ENCODE peak calls at places on chromosome 20, in five cellular contexts. T is ovary, C is H1, D is tibial nerve, Q is sigmoid colon. G is an unnamed sample.

GRCh38 chr20:52869276-52869675 is 102.9 kb upstream of the TSHZ2 start:
- DNase-seq in T (no peak), C (no peak), D (no peak), Q (no peak), G (no peak)

GRCh38 chr20:20184149-20184548 is 131.8 kb downstream of the CFAP61 start:
- DNase-seq in T (no peak), C (no peak), D (no peak), Q (no peak), G (no peak)

GRCh38 chr20:31678389-31679356 is 41.0 kb downstream of the COX4I2 start:
- DNase-seq in T (peak; percentile 66), C (no peak), D (no peak), Q (no peak), G (no peak)

GRCh38 chr20:54468082-54468481 is 7.3 kb upstream of the DOK5 start:
- DNase-seq in T (no peak), C (no peak), D (no peak), Q (no peak), G (no peak)

GRCh38 chr20:6469695-6470094 is 297.8 kb upstream of the BMP2 start:
- DNase-seq in T (no peak), C (no peak), D (no peak), Q (no peak), G (no peak)

GRCh38 chr20:2118783-2119182 is 17.2 kb downstream of the STK35 start:
- DNase-seq in T (no peak), C (no peak), D (no peak), Q (no peak), G (no peak)

GRCh38 chr20:54356726-54357235 is 118.6 kb upstream of the DOK5 start:
- DNase-seq in T (no peak), C (no peak), D (no peak), Q (no peak), G (no peak)

GRCh38 chr20:21303872-21304586 is 898 bp downstream of the XRN2 start:
- DNase-seq in T (no peak), C (no peak), D (no peak), Q (no peak), G (no peak)

GRCh38 chr20:32980990-32981389 is 23.2 kb downstream of the SUN5 start:
- DNase-seq in T (no peak), C (no peak), D (no peak), Q (no peak), G (no peak)

GRCh38 chr20:50346372-50347347 is 156.0 kb downstream of the CEBPB start:
- DNase-seq in T (peak; percentile 79), C (no peak), D (peak; percentile 83), Q (peak; percentile 97), G (peak; percentile 92)

GRCh38 chr20:59631751-59632380 is 27.5 kb downstream of the PHACTR3 start:
- DNase-seq in T (no peak), C (no peak), D (no peak), Q (peak; percentile 35), G (peak; percentile 57)

GRCh38 chr20:14848806-14849205 is 511.4 kb upstream of the FLRT3 start:
- DNase-seq in T (no peak), C (no peak), D (no peak), Q (no peak), G (no peak)

DNA sequence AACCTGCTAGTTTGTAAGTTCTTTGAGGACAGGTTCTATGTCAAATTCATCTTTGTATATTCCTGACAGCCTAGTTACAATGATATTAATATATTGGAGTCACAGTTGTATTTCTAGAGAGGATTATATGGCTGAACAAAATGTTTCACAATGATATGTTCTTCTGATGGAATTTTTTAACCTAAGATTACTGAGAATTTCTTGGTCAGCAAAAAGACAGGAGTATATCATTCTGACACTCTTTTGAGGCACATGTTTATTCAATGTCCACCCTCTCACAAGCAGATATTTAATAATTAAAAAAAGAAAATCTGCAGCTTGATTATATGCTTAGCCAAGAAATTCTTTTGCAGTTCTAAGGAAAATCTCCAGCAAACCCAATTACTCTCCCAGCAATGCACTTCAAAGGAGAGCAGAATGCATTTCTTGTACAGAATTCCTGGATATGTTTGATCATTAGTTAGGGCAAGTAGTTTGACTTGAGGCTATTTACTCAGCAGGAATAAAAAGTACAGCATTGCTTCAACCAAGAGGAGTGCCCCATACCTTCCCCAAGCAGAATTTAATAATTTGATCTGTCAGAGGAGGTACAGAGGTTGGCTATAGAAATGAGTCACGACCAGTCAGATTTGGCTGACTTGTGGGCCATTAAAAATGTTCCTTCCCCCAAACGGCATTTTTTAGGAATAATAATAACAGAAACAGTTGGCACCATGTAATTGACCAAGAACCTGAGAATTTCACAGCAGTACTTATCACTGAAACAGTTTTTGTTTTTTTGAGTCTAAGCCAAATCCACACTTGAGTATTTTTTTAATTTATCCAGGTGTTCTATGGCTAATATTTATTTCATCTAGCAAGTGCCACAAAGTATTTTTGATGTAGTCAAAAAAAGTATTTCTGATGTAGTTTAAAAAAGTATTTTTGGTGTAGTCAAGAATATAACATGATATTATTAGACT is 508.1 kb upstream of the FLRT3 start:
- DNase-seq in T (no peak), C (no peak), D (no peak), Q (no peak), G (no peak)
- TF ChIP-seq EP300 in T (no peak), C (no peak), D (no peak), Q (no peak), G (no peak)

DNA sequence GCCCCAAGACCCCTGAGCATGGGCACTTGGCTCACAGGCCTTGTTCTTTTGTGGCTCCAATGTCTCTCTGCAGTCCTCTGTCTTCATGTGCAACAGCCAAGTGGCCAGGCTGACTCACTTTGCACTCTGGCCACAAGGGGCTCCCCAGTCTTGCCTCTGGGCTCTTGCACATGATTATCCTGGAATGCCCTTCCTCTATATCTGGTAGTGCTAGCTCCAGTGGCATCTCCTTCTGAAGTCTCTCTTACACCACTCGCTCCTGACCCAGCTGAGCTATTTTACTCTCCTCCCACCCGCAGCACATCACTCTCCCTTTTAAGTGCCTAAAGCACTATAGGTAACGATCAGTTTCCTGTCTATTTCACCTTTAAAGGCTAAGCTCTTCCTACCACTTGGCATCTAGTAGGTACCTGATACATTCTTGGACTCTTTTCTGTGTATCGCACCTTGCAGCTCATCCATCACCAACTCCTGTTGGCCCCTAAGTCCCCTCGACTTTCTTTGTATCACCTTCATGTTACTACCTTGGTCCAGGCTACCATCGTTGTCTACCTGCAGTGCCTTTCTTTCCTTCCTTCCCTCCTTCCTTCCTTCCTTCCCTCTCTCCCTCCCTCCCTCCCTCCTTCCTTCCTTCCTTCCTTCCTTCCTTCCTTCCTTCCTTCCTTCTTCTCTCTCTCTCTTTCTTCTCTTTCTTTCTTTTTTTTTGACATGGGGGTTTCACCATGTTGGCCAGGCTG is 211.9 kb upstream of the RNF24 start:
- DNase-seq in T (no peak), C (peak; percentile 59), D (no peak), Q (no peak), G (no peak)
- TF ChIP-seq EP300 in T (no peak), C (no peak), D (no peak), Q (no peak), G (no peak)

DNA sequence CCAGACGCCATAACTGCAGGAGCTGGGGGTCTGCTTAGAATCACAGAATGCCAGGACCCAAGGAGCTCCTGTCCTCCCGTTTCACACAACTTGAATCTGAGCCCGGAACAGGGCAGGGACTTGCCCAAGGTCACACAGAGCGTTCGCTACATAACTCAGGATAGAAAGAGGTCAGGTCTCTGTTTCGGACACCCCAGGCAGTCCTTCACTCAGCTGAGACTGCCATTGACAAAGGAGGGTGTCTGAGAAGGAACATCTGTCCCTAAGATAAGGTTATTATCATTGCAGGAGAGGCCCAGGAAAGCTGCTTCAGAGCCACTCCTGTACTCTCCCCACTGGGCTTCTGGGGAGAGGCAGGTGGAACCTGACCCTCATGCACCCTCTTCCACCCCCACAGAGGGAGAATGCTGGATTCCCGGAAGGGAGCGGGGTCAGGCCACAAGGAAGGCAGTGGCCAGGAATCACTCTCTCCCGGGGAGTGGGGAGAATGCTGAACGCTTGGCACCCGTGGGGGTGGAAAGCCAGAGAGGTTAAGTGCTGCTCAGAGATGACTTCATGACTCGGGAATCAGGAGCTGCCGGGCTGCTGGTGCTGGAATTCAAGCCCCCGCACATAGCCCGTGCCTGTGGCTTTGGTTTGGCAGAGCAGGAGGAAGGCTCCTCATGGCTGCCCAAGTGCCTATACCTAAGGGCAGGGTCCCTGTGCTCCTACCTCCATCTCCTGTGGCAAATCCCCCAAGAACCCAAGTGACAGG is 10.7 kb downstream of the SDC4 start:
- DNase-seq in T (peak; percentile 70), C (peak; percentile 52), D (no peak), Q (peak; percentile 83), G (no peak)
- TF ChIP-seq EP300 in T (no peak), C (no peak), D (peak; percentile 81), Q (peak; percentile 42), G (no peak)

DNA sequence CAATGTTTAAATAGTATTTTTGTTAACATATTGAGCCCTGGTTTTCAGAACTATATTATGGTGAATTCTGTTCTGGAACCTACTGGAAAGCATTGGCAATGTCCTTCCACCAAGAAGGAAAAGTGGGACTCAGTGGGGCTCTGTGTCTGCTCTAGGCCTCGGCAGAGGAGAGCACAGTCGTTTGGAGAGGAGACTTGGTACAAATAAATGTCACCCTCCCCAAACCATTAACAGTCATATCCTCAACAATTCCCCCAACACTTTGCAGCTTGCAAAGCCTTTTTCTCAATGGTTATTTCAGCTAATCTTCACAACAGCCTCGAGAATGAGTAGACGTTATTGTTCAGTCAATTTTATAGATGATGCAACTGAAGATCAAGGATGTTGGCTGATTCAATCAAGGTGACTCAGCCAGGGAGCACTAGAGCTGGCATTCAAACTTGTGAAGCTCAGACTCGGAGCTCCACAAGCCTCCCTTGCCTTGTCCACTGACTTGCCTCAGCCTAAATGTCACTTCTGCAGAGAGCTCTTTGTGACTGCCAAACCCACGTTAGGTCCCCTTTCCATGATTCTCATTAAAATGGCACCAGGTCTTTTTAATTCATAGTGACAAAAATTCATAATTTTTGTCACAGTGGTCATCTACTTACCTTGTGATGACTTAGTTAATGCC is 60.6 kb downstream of the TOX2 start:
- DNase-seq in T (no peak), C (no peak), D (no peak), Q (no peak), G (peak; percentile 15)
- TF ChIP-seq EP300 in T (no peak), C (no peak), D (no peak), Q (no peak), G (no peak)

GRCh38 chr20:9532069-9532809 is 17.8 kb downstream of the LAMP5 start:
- DNase-seq in T (no peak), C (no peak), D (no peak), Q (no peak), G (no peak)
- TF ChIP-seq EP300 in T (no peak), C (no peak), D (no peak), Q (no peak), G (no peak)

G was measured in suprapubic skin.